ENCODE peak calls at places on chromosomes 7 and 10, in nine cellular contexts. One of them, this sample, is unnamed.

GRCh38 chr7:57348646-57349269 is 101.2 kb upstream of the ZNF716 start:
- DNase-seq in colonic mucosa: no peak
- DNase-seq in RWPE1: no peak
- DNase-seq in CD8-positive, alpha-beta memory T cell: no peak
- DNase-seq in activated naive CD4-positive, alpha-beta T cell: no peak
- DNase-seq in mucosa of gallbladder: no peak
- DNase-seq in DMS53: no peak
- DNase-seq in prostate gland: no peak
- DNase-seq in Right ventricle myocardium superior: peak
- DNase-seq in this sample: no peak

GRCh38 chr10:102120987-102121738 is 995 bp upstream of the LDB1 start:
- DNase-seq in colonic mucosa: peak
- DNase-seq in RWPE1: no peak
- DNase-seq in CD8-positive, alpha-beta memory T cell: no peak
- DNase-seq in activated naive CD4-positive, alpha-beta T cell: no peak
- DNase-seq in mucosa of gallbladder: peak
- DNase-seq in DMS53: no peak
- DNase-seq in prostate gland: peak
- DNase-seq in Right ventricle myocardium superior: peak
- DNase-seq in this sample: peak

GRCh38 chr7:22594020-22594419 is 94.0 kb upstream of the STEAP1B start:
- DNase-seq in colonic mucosa: no peak
- DNase-seq in RWPE1: no peak
- DNase-seq in CD8-positive, alpha-beta memory T cell: no peak
- DNase-seq in activated naive CD4-positive, alpha-beta T cell: no peak
- DNase-seq in mucosa of gallbladder: no peak
- DNase-seq in DMS53: peak
- DNase-seq in prostate gland: no peak
- DNase-seq in Right ventricle myocardium superior: no peak
- DNase-seq in this sample: no peak

GRCh38 chr7:130593033-130593432 is 75.5 kb downstream of the COPG2 start:
- DNase-seq in colonic mucosa: no peak
- DNase-seq in RWPE1: no peak
- DNase-seq in CD8-positive, alpha-beta memory T cell: no peak
- DNase-seq in activated naive CD4-positive, alpha-beta T cell: no peak
- DNase-seq in mucosa of gallbladder: no peak
- DNase-seq in DMS53: no peak
- DNase-seq in prostate gland: no peak
- DNase-seq in Right ventricle myocardium superior: no peak
- DNase-seq in this sample: peak

GRCh38 chr10:59580257-59580863 is 129.3 kb downstream of the SLC16A9 start:
- DNase-seq in colonic mucosa: no peak
- DNase-seq in RWPE1: peak
- DNase-seq in CD8-positive, alpha-beta memory T cell: no peak
- DNase-seq in activated naive CD4-positive, alpha-beta T cell: no peak
- DNase-seq in mucosa of gallbladder: no peak
- DNase-seq in DMS53: peak
- DNase-seq in prostate gland: no peak
- DNase-seq in Right ventricle myocardium superior: no peak
- DNase-seq in this sample: peak

GRCh38 chr7:48246073-48246472 is 74.8 kb downstream of the ABCA13 start:
- DNase-seq in colonic mucosa: no peak
- DNase-seq in RWPE1: no peak
- DNase-seq in CD8-positive, alpha-beta memory T cell: no peak
- DNase-seq in activated naive CD4-positive, alpha-beta T cell: no peak
- DNase-seq in mucosa of gallbladder: no peak
- DNase-seq in DMS53: no peak
- DNase-seq in prostate gland: no peak
- DNase-seq in Right ventricle myocardium superior: no peak
- DNase-seq in this sample: peak

GRCh38 chr7:70432567-70433001 is 699.4 kb upstream of the GALNT17 start:
- DNase-seq in colonic mucosa: no peak
- DNase-seq in RWPE1: no peak
- DNase-seq in CD8-positive, alpha-beta memory T cell: no peak
- DNase-seq in activated naive CD4-positive, alpha-beta T cell: no peak
- DNase-seq in mucosa of gallbladder: no peak
- DNase-seq in DMS53: no peak
- DNase-seq in prostate gland: peak
- DNase-seq in Right ventricle myocardium superior: no peak
- DNase-seq in this sample: no peak

GRCh38 chr7:97004931-97005763 is at the start of gene DLX6:
- DNase-seq in colonic mucosa: peak
- DNase-seq in RWPE1: peak
- DNase-seq in CD8-positive, alpha-beta memory T cell: no peak
- DNase-seq in activated naive CD4-positive, alpha-beta T cell: no peak
- DNase-seq in mucosa of gallbladder: no peak
- DNase-seq in DMS53: peak
- DNase-seq in prostate gland: no peak
- DNase-seq in Right ventricle myocardium superior: no peak
- DNase-seq in this sample: no peak

GRCh38 chr7:28329616-28330373 is 82.5 kb upstream of the CREB5 start:
- DNase-seq in colonic mucosa: no peak
- DNase-seq in RWPE1: no peak
- DNase-seq in CD8-positive, alpha-beta memory T cell: no peak
- DNase-seq in activated naive CD4-positive, alpha-beta T cell: no peak
- DNase-seq in mucosa of gallbladder: no peak
- DNase-seq in DMS53: peak
- DNase-seq in prostate gland: no peak
- DNase-seq in Right ventricle myocardium superior: peak
- DNase-seq in this sample: peak

GRCh38 chr10:101565936-101566332 is 22.1 kb downstream of the POLL start:
- DNase-seq in colonic mucosa: peak
- DNase-seq in RWPE1: no peak
- DNase-seq in CD8-positive, alpha-beta memory T cell: no peak
- DNase-seq in activated naive CD4-positive, alpha-beta T cell: no peak
- DNase-seq in mucosa of gallbladder: no peak
- DNase-seq in DMS53: no peak
- DNase-seq in prostate gland: no peak
- DNase-seq in Right ventricle myocardium superior: peak
- DNase-seq in this sample: no peak

GRCh38 chr10:77602231-77602912 is 35.2 kb downstream of the KCNMA1 start:
- DNase-seq in colonic mucosa: no peak
- DNase-seq in RWPE1: no peak
- DNase-seq in CD8-positive, alpha-beta memory T cell: no peak
- DNase-seq in activated naive CD4-positive, alpha-beta T cell: no peak
- DNase-seq in mucosa of gallbladder: no peak
- DNase-seq in DMS53: no peak
- DNase-seq in prostate gland: no peak
- DNase-seq in Right ventricle myocardium superior: no peak
- DNase-seq in this sample: peak

This sample was measured in choroid plexus epithelial cell.